ENCODE peak calls at places on chromosomes 6 and 20, in four cellular contexts. F, W, G and X are unnamed samples.

GRCh38 chr6:18503588-18504231 is 116.6 kb downstream of the RNF144B start:
- DNase-seq in W (peak; percentile 79), F (no peak), G (peak; percentile 88), X (peak; percentile 39)

GRCh38 chr20:40493071-40493470 is 196.0 kb downstream of the MAFB start:
- DNase-seq in F (no peak), W (no peak), G (peak; percentile 61), X (no peak)

GRCh38 chr6:117463762-117464665 is 18.5 kb upstream of the DCBLD1 start:
- DNase-seq in F (no peak), G (peak; percentile 76), W (peak; percentile 36), X (no peak)

GRCh38 chr6:447381-448165 is 56.0 kb downstream of the IRF4 start:
- DNase-seq in F (no peak), G (no peak), W (no peak), X (peak; percentile 22)

GRCh38 chr6:56450882-56451739 is 191.6 kb downstream of the DST start:
- DNase-seq in G (peak; percentile 95), W (no peak), F (no peak), X (no peak)

GRCh38 chr6:960356-960755 is 267.4 kb upstream of the EXOC2 start:
- DNase-seq in G (no peak), W (no peak), F (no peak), X (no peak)

GRCh38 chr20:61263084-61263695 is 11.1 kb downstream of the CDH4 start:
- DNase-seq in G (peak; percentile 30), W (no peak), F (peak; percentile 33), X (peak; percentile 5)

GRCh38 chr6:133892444-133893323 is 3.8 kb downstream of the TCF21 start:
- DNase-seq in W (no peak), G (no peak), F (peak; percentile 34), X (no peak)

GRCh38 chr6:102126488-102126887 is 733.0 kb downstream of the GRIK2 start:
- DNase-seq in F (no peak), W (no peak), G (no peak), X (no peak)

GRCh38 chr20:18879262-18879661 is 65.7 kb downstream of the SCP2D1 start:
- DNase-seq in G (no peak), W (no peak), F (no peak), X (no peak)

GRCh38 chr6:139784222-139784769 is 409.8 kb upstream of the CITED2 start:
- DNase-seq in F (no peak), G (no peak), W (no peak), X (no peak)

GRCh38 chr6:159174263-159174974 is 5.2 kb downstream of the FNDC1 start:
- DNase-seq in F (peak; percentile 73), W (peak; percentile 73), G (peak; percentile 81), X (peak; percentile 61)

GRCh38 chr6:155313602-155314091 is 637 bp downstream of the TFB1M start:
- DNase-seq in F (no peak), W (peak; percentile 44), G (peak; percentile 18), X (no peak)

GRCh38 chr6:150345786-150346185 is 23.0 kb upstream of the IYD start:
- DNase-seq in G (no peak), W (no peak), F (no peak), X (no peak)

DNA sequence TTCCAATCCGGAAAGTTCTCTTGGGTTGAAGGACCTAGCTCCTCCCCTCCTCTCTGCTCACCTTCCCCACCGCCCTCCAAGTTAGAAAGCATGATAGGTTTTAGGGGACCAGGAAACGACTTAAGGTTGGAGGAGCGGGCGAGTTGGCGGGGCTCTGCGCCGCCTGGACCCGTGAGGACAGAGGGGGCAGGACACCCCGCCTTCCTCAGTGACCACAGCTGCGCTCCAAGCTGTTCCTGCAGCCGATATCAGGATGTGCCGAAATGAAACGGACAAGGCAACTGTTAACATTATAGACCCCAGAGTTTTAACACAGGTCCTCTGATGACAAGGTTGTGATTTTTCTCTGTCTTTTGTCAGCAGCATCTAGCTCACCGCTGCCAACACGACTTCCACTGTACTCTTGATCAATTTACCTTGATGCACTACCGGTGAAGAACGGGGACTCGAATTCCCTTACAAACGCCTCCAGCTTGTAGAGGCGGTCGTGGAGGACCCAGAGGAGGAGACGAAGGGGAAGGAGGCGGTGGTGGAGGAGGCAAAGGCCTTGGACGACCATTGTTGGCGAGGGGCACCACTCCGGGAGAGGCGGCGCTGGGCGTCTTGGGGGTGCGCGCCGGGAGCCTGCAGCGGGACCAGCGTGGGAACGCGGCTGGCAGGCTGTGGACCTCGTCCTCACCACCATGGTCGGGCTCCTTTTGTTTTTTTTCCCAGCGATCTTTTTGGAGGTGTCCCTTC is at the start of gene GRM1:
- DNase-seq in W (no peak), G (no peak), F (no peak), X (no peak)
- H3K4me3 ChIP-seq in W (no peak within 1 kb of the TSS), G (peak within 1 kb of the TSS; percentile 39), F (no peak within 1 kb of the TSS), X (no peak within 1 kb of the TSS)

GRCh38 chr6:27896398-27896796 is 15.8 kb downstream of the OR2B2 start:
- DNase-seq in W (no peak), F (no peak), G (no peak), X (no peak)
- H3K4me3 ChIP-seq in W (peak overlapping the region; percentile 74), F (no peak overlapping the region), G (no peak overlapping the region), X (no peak overlapping the region)

GRCh38 chr20:54129350-54129749 is 44.4 kb downstream of the CYP24A1 start:
- DNase-seq in F (no peak), G (no peak), W (no peak), X (no peak)

GRCh38 chr20:54134445-54135220 is 39.2 kb downstream of the CYP24A1 start:
- DNase-seq in W (no peak), F (no peak), G (peak; percentile 47), X (no peak)

GRCh38 chr20:54132612-54133433 is 41.0 kb downstream of the CYP24A1 start:
- DNase-seq in W (no peak), G (peak; percentile 98), F (no peak), X (no peak)

GRCh38 chr20:54133434-54134427 is 40.1 kb downstream of the CYP24A1 start:
- DNase-seq in G (no peak), F (no peak), W (no peak), X (no peak)

GRCh38 chr20:54131675-54132611 is 41.8 kb downstream of the CYP24A1 start:
- DNase-seq in W (no peak), F (no peak), G (no peak), X (no peak)
- H3K4me3 ChIP-seq in W (no peak overlapping the region), F (no peak overlapping the region), G (no peak overlapping the region), X (no peak overlapping the region)

DNA sequence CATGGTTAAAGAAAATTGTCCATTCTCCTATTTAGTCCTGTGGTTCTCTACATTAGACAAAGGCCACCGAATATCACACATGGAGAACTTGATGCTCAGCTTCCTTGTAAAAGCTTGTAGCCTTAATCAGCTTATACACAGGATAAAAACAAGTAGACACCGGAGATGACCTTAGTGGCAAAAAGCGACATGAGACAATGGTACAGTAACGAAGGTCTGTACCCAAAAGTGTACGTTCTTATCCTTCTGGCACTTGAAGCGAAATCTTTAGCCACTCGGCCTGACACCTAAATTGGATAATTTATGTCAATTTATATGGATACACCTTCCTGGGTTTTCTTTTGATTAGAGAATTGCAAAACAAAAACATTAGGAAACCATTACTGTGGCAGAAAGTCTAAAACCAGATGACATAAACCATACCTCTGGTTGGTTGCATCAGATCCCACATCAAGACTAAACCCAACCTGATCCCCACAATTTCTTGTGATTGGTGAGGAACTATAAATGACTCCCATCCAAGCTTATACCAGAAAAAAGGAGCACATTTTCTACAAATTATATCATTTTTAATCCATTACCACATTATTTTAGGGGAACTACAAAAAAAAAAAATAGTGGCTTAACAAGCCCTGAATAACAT is 6.1 kb downstream of the RBM39 start:
- DNase-seq in F (no peak), G (peak; percentile 37), W (no peak), X (no peak)
- H3K4me3 ChIP-seq in F (no peak overlapping the region), G (peak overlapping the region; percentile 11), W (no peak overlapping the region), X (no peak overlapping the region)

GRCh38 chr20:57160985-57161384 is 105.5 kb downstream of the BMP7 start:
- DNase-seq in G (no peak), F (no peak), W (no peak), X (no peak)

GRCh38 chr20:57161478-57162194 is 104.8 kb downstream of the BMP7 start:
- DNase-seq in G (no peak), F (no peak), W (no peak), X (no peak)

GRCh38 chr20:57159945-57160610 is 106.4 kb downstream of the BMP7 start:
- DNase-seq in F (no peak), W (no peak), G (no peak), X (no peak)

GRCh38 chr20:57163041-57163440 is 103.4 kb downstream of the BMP7 start:
- DNase-seq in G (no peak), F (no peak), W (no peak), X (no peak)

DNA sequence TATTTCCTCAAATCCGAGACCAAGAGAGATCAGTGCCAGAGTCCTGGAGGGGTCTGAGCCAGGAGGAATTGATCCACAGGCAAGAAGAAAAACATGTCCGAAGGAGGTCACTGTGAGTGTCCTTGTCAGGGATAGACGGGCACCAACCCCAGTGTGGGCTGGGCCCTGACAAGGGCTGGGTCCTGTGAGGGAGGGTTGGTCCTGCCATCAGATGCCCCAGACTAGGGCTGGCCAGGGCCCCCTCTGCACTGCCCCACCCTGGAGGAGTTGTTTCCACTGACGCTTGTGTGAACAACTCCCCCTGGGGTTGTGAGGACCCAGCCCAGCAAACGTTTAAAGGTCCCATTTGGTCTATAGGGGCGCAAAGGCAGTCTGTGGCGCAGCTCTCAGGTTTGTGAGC is 104.2 kb downstream of the BMP7 start:
- DNase-seq in G (no peak), W (no peak), F (no peak), X (no peak)
- H3K4me3 ChIP-seq in G (no peak overlapping the region), W (no peak overlapping the region), F (no peak overlapping the region), X (no peak overlapping the region)

DNA sequence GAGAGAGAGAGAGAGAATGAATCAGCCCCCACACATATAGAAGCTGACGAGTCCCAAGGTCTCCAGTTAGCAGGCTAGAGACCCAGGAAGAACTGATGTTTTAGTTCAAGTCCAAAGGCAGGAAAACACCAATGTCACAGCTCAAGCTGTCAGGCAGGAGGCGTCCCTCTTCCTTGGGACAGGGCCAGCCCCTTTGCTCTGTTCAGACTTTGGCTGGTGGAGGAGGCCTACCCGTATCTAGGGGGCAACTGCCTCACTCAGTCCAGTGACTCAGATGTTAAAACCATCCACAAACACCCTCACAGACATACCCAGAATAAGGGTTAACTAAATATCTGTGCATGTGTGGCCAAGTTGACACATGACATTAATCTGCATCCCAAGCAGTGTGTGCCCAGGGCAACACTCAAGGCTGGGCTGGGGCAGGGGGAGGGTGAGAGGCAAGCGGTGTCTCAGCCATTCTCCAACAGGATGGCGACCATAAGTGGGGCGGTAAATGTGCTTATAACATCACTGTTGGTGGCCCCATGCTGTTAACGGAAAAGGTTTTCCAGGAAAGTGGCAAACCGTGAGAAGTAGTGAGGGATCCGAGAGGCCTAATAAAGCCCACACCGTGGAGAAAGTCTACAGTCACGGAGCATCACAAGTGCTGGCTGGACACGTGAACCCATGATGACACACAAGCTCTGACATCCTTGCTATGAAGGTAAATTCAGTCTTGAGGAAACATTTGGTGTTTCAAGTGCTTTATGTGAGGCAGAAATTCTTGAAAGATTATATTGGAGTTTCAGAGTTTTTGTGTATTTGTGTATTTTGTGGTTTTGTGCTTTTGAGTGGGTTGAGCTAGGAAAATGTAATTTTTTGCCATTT is 28.1 kb downstream of the RAMACL start:
- DNase-seq in G (no peak), W (no peak), F (no peak), X (no peak)
- H3K4me3 ChIP-seq in G (no peak overlapping the region), W (no peak overlapping the region), F (no peak overlapping the region), X (no peak overlapping the region)

GRCh38 chr6:7104752-7105151 is 3.0 kb upstream of the RREB1 start:
- DNase-seq in W (no peak), F (no peak), G (no peak), X (no peak)

GRCh38 chr6:7106752-7107577 is 796 bp upstream of the RREB1 start:
- DNase-seq in W (peak; percentile 72), G (no peak), F (peak; percentile 76), X (peak; percentile 69)

GRCh38 chr6:7108196-7108963 is 619 bp downstream of the RREB1 start:
- DNase-seq in W (peak; percentile 37), G (peak; percentile 47), F (peak; percentile 77), X (peak; percentile 44)

GRCh38 chr6:7107578-7108195 is at the start of gene RREB1:
- DNase-seq in G (peak; percentile 57), W (peak; percentile 79), F (peak; percentile 78), X (peak; percentile 64)

GRCh38 chr6:7106215-7106751 is 1.5 kb upstream of the RREB1 start:
- DNase-seq in G (no peak), F (no peak), W (no peak), X (no peak)
- H3K4me3 ChIP-seq in G (peak overlapping the region; percentile 98), F (no peak overlapping the region), W (peak overlapping the region; percentile 99), X (peak overlapping the region; percentile 52)